ENCODE peak calls at places on chromosomes 3 and 15, in nine cellular contexts. C, J, V, R, Q, K, G, P and O are unnamed samples.

GRCh38 chr3:61802772-61803171 is 241.4 kb downstream of the PTPRG start:
- DNase-seq in C (no peak), J (no peak), V (no peak), R (no peak), Q (no peak), K (no peak), G (no peak), P (no peak), O (no peak)

GRCh38 chr3:143850877-143851276 is 2.6 kb upstream of the SLC9A9 start:
- DNase-seq in C (no peak), J (no peak), V (no peak), R (no peak), Q (no peak), K (no peak), G (no peak), P (no peak), O (no peak)

GRCh38 chr3:106534206-106534605 is 665.4 kb upstream of the CBLB start:
- DNase-seq in C (no peak), J (no peak), V (no peak), R (peak; percentile 45), Q (no peak), K (peak; percentile 3), G (no peak), P (no peak), O (no peak)

GRCh38 chr3:160400048-160400630 is 689 bp downstream of the SMC4 start:
- DNase-seq in C (peak; percentile 60), J (peak; percentile 14), V (peak; percentile 50), R (peak; percentile 67), Q (no peak), K (no peak), G (peak; percentile 30), P (peak; percentile 68), O (peak; percentile 61)

GRCh38 chr3:164897335-164897734 is 181.0 kb downstream of the SI start:
- DNase-seq in C (no peak), J (no peak), V (no peak), R (no peak), Q (no peak), K (no peak), G (no peak), P (no peak), O (no peak)

GRCh38 chr15:46471096-46471495 is 836.3 kb downstream of the SQOR start:
- DNase-seq in C (no peak), J (no peak), V (no peak), R (no peak), Q (no peak), K (no peak), G (no peak), P (no peak), O (no peak)

GRCh38 chr3:51727500-51727899 is 20.6 kb downstream of the GRM2 start:
- DNase-seq in C (no peak), J (no peak), V (no peak), R (no peak), Q (no peak), K (no peak), G (no peak), P (no peak), O (no peak)

GRCh38 chr3:72200332-72200731 is 415.4 kb upstream of the PROK2 start:
- DNase-seq in C (no peak), J (no peak), V (no peak), R (no peak), Q (no peak), K (no peak), G (no peak), P (no peak), O (no peak)

GRCh38 chr3:165682734-165683133 is 154.5 kb downstream of the BCHE start:
- DNase-seq in C (no peak), J (no peak), V (no peak), R (no peak), Q (no peak), K (no peak), G (no peak), P (no peak), O (no peak)

GRCh38 chr3:1082024-1082633 is 10.7 kb upstream of the CNTN6 start:
- DNase-seq in C (no peak), J (no peak), V (peak; percentile 40), R (no peak), Q (peak; percentile 54), K (no peak), G (peak; percentile 61), P (no peak), O (no peak)

GRCh38 chr15:100940785-100941379 is 21.7 kb downstream of the LRRK1 start:
- DNase-seq in C (no peak), J (no peak), V (no peak), R (no peak), Q (no peak), K (no peak), G (no peak), P (peak; percentile 66), O (no peak)

GRCh38 chr3:188749010-188749617 is 422.7 kb upstream of the TPRG1 start:
- DNase-seq in C (no peak), J (peak; percentile 31), V (peak; percentile 53), R (no peak), Q (no peak), K (peak; percentile 45), G (peak; percentile 25), P (no peak), O (peak; percentile 65)

GRCh38 chr3:13141991-13142412 is 68.8 kb upstream of the IQSEC1 start:
- DNase-seq in C (peak; percentile 91), J (no peak), V (no peak), R (no peak), Q (peak; percentile 46), K (no peak), G (no peak), P (peak; percentile 37), O (no peak)

GRCh38 chr3:163335429-163335828 is 1742.9 kb downstream of the SI start:
- DNase-seq in C (no peak), J (no peak), V (no peak), R (no peak), Q (no peak), K (no peak), G (no peak), P (no peak), O (no peak)

GRCh38 chr3:82103241-82103640 is 341.8 kb upstream of the GBE1 start:
- DNase-seq in C (no peak), J (no peak), V (no peak), R (no peak), Q (no peak), K (no peak), G (no peak), P (no peak), O (no peak)

GRCh38 chr3:22759636-22760310 is 443.4 kb upstream of the UBE2E2 start:
- DNase-seq in C (no peak), J (no peak), V (no peak), R (no peak), Q (no peak), K (no peak), G (no peak), P (no peak), O (no peak)

DNA sequence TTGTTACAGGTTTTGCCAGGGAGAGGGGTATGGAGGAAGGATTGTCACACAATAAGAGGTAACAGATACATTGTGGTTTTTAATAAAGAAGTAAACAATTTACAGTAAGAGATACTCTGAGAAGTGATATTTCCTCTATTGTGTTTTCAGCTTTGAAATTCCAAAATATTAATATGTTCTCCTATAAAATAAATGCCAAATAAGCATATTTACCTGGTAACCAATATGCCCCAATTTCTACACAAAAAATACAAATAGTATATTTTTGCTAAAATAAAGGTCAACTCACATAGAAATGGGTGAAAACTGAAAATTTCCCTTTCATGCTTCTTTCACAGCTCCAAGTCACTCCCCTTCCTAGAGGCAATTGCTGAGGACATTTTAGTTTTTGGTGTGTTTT is 437.4 kb upstream of the UBE2E2 start:
- DNase-seq in C (no peak), J (no peak), V (no peak), R (no peak), Q (no peak), K (no peak), G (no peak), P (no peak), O (no peak)
- H3K9me3 ChIP-seq in C (peaks cover 4% of the 10 kb centered on the region), J (no peaks in the 10 kb centered on the region), V (no peaks in the 10 kb centered on the region), R (peaks cover 14% of the 10 kb centered on the region), Q (no peaks in the 10 kb centered on the region), K (no peaks in the 10 kb centered on the region), G (no peaks in the 10 kb centered on the region), P (no peaks in the 10 kb centered on the region), O (peaks cover 4% of the 10 kb centered on the region)

GRCh38 chr3:46925585-46925934 is 48.0 kb downstream of the PTH1R start:
- DNase-seq in C (no peak), J (no peak), V (no peak), R (peak; percentile 36), Q (no peak), K (no peak), G (peak; percentile 33), P (peak; percentile 47), O (peak; percentile 12)
- H3K4me1 ChIP-seq in C (peaks cover 10% of the 10 kb centered on the region), J (peaks cover 38% of the 10 kb centered on the region), V (peaks cover 28% of the 10 kb centered on the region), R (peaks cover 25% of the 10 kb centered on the region), Q (no peaks in the 10 kb centered on the region), K (peaks cover 44% of the 10 kb centered on the region), G (peaks cover 49% of the 10 kb centered on the region), P (peaks cover 64% of the 10 kb centered on the region), O (peaks cover 38% of the 10 kb centered on the region)

GRCh38 chr15:80002267-80002666 is 31.3 kb upstream of the BCL2A1 start:
- DNase-seq in C (no peak), J (no peak), V (no peak), R (no peak), Q (no peak), K (no peak), G (no peak), P (no peak), O (no peak)

GRCh38 chr15:80007532-80007931 is 36.5 kb upstream of the BCL2A1 start:
- DNase-seq in C (no peak), J (no peak), V (no peak), R (no peak), Q (no peak), K (no peak), G (no peak), P (no peak), O (no peak)

GRCh38 chr15:80003934-80004472 is 33.0 kb upstream of the BCL2A1 start:
- DNase-seq in C (no peak), J (no peak), V (no peak), R (no peak), Q (no peak), K (no peak), G (no peak), P (no peak), O (no peak)

DNA sequence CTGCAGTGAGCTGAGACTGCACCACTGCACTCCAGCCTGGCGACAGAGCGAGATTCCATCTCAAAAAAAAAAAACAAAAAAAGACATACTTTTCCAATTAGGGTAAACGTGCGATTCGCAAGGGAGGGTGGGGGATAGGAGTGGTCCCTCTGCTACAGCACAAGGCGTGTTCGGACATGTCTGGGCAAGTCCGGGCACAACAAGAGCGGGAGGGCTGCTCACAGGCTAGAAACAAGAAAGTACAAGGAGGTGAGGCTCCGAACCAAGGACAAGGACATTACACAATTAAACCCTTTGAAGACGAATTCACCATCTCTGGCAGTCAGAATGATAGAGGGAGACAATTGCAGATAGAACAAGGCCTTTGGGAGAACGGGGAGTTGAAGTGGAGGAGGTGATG is 32.2 kb upstream of the BCL2A1 start:
- DNase-seq in C (no peak), J (no peak), V (no peak), R (no peak), Q (no peak), K (no peak), G (no peak), P (no peak), O (no peak)
- H3K9me3 ChIP-seq in C (no peaks in the 10 kb centered on the region), J (no peaks in the 10 kb centered on the region), V (no peaks in the 10 kb centered on the region), R (no peaks in the 10 kb centered on the region), Q (no peaks in the 10 kb centered on the region), K (no peaks in the 10 kb centered on the region), G (no peaks in the 10 kb centered on the region), P (no peaks in the 10 kb centered on the region), O (no peaks in the 10 kb centered on the region)

DNA sequence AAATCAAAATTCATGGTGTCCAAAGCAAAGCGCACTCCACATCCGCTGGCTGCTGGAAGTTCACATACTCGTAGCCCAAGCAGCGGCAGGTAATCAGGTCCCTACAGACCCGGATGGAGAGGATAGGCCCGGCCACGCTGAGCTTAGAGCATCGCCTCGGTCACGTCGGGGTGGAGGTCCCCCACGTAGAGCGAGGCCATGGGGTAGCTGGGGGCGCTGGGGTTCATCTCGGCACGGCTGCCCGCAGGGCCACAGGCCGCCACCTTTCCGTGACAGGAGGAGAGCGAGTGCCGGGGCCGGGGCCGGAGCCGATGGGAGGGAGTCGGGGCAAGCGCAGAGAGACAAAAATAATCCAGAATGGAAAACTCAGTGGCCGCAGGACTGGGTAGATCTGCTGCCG is 16.1 kb upstream of the STRIT1 start:
- DNase-seq in C (no peak), J (no peak), V (no peak), R (no peak), Q (no peak), K (no peak), G (no peak), P (no peak), O (peak; percentile 14)
- H3K4me1 ChIP-seq in C (peaks cover 2% of the 10 kb centered on the region), J (no peaks in the 10 kb centered on the region), V (no peaks in the 10 kb centered on the region), R (no peaks in the 10 kb centered on the region), Q (no peaks in the 10 kb centered on the region), K (no peaks in the 10 kb centered on the region), G (no peaks in the 10 kb centered on the region), P (no peaks in the 10 kb centered on the region), O (no peaks in the 10 kb centered on the region)